ENCODE peak calls at places on chromosome 1, in five cellular contexts. I is endothelial cell, T is OCI-LY7, O is upper lobe of right lung, D is choroid plexus epithelial cell. R is an unnamed sample.

GRCh38 chr1:116152950-116153691 is 41.9 kb downstream of the MAB21L3 start:
- DNase-seq in D (no peak), I (no peak), O (no peak), T (no peak), R (no peak)

GRCh38 chr1:67942269-67942668 is 108.2 kb downstream of the DIRAS3 start:
- DNase-seq in O (no peak), T (no peak), D (peak; percentile 82), I (no peak), R (no peak)

GRCh38 chr1:66809736-66810326 is 8.8 kb upstream of the INSL5 start:
- DNase-seq in T (no peak), D (peak; percentile 74), I (no peak), O (no peak), R (no peak)

GRCh38 chr1:38785285-38786039 is 74.1 kb downstream of the RRAGC start:
- DNase-seq in D (no peak), I (no peak), O (no peak), T (no peak), R (no peak)

GRCh38 chr1:212981025-212981495 is 30.7 kb downstream of the VASH2 start:
- DNase-seq in I (no peak), T (no peak), D (no peak), O (no peak), R (no peak)

GRCh38 chr1:219264557-219264956 is 90.9 kb downstream of the LYPLAL1 start:
- DNase-seq in I (no peak), O (no peak), T (no peak), D (peak; percentile 66), R (no peak)

GRCh38 chr1:83086986-83087512 is 911.9 kb downstream of the TTLL7 start:
- DNase-seq in D (no peak), I (no peak), T (no peak), O (no peak), R (no peak)

GRCh38 chr1:218349365-218350021 is 4.4 kb downstream of the TGFB2 start:
- DNase-seq in O (no peak), D (no peak), T (no peak), I (no peak), R (no peak)

GRCh38 chr1:178579095-178579494 is 66.2 kb downstream of the TEX35 start:
- DNase-seq in D (no peak), I (no peak), T (peak; percentile 69), O (no peak), R (peak; percentile 33)

DNA sequence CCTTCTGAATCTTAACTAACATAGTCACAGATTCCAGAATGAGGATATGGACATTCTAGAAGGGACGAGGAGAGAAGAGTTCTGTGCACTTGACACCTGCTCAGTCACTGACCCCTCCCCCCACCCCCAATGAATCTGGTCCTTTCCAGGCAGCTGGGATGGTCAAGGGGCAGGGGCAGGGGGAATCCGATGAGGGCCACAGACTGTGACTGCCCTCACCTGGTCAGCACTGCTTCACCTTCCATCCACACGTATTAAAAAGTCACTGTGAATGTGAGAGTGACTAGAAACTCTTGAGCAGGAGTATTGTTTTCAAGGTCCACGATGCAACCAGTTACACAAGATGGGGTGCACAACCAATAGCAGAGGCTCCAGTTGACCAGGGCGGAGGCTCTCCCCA is 9.5 kb upstream of the PRAMEF12 start:
- DNase-seq in T (no peak), I (no peak), O (no peak), D (no peak), R (no peak)
- TF ChIP-seq CTCF in T (no peak), I (no peak), O (no peak), D (no peak), R (no peak)

DNA sequence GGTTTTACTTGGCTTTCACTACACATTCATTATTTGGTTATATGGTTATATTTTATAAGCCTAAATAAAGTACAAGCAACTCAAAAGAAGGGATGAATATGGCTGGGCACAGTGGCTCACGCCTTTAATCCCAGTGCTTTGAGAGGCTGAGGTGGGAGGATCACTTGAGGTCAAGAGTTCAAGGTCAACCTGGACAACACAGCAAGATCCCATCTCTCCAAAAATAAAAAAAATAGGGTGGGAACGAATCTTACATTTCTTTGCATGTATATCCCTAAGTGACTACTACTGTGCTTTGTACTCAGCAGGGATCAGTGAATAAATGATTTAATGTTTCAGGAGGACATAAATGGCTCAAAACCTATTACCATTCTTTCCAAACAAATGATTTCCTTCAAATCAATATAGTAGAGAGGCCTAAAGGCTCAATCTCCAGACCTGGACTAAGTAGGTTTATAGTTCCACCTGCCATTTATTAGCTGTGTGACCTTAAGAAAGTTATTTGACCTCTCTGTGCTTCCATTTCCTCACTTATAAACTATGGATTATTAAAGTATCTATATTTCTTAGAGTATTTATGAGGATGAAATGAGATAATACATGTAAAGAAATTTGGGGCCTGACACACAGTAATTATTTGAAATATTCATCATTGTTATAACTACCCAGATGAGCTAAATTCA is 28.3 kb downstream of the TGFBR3 start:
- DNase-seq in I (no peak), D (no peak), O (no peak), T (no peak), R (no peak)
- TF ChIP-seq CTCF in I (no peak), D (no peak), O (no peak), T (no peak), R (no peak)

DNA sequence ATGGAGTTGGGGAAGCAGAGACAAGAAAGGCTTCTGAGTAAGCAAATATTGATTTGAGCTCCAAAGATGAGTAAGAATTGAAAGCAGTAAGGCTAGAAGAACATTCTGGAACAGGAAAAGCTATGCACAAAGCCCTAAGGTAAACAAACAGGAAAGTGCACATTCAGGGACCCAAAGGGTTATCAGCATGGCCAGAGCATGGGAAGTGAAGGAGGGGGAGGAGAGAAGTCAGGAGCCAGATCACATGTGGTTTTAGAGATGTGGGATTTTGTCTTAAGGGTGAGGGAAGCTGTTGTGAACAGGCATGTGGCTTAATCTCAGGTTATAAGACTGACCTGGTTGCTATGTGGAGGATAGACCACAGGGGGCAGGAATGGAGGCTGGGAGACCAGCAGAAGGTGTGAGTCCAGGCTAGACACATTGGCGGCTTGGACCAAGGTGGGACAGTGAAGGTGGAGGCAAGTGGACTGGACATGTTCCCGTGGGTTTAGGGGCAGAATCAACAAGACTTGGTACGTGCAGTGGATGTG is 7.5 kb downstream of the CSF1 start:
- DNase-seq in T (peak; percentile 4), O (no peak), D (peak; percentile 27), I (no peak), R (peak; percentile 26)
- TF ChIP-seq CTCF in T (peak; percentile 25), O (no peak), D (peak; percentile 32), I (no peak), R (peak; percentile 3)

GRCh38 chr1:198056255-198056654 is 100.5 kb upstream of the NEK7 start:
- DNase-seq in D (no peak), I (peak; percentile 35), O (no peak), T (peak; percentile 14), R (peak; percentile 30)
- TF ChIP-seq CTCF in D (peak; percentile 42), I (peak; percentile 54), O (no peak), T (peak; percentile 61), R (peak; percentile 44)

DNA sequence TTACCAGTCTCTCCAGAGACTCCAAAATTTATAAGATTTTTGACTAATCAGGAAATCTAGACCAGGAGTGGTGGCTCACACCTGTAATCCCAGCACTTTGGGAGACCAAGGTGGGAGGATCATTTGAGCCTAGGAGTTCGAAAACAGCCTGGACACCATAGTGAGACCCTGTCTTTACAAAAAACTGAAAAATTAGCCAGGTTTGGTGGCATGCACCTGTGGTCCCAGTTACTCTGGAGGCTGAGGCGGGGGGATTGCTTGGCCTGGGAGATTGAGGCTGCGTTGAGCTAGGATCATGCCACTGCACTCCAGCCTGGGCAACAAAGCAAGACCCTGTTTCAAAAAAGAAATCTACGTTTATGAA is 10.0 kb downstream of the ATP8B2 start:
- DNase-seq in I (no peak), O (no peak), T (no peak), D (no peak), R (no peak)
- TF ChIP-seq CTCF in I (no peak), O (no peak), T (peak; percentile 61), D (no peak), R (no peak)

R was measured in GM12865.